ENCODE peak calls at places on chromosomes 4 and X, in seven cellular contexts. P, F, Y, I, D, L and R are unnamed samples. For H3K4me1, the result is how much of the 10 kb centered on the place peaks cover.

GRCh38 chrX:2863646-2864045 is 34.9 kb downstream of the GYG2 start:
- DNase-seq in P (no peak), F (no peak), Y (no peak), I (no peak), D (no peak), L (no peak), R (no peak)

GRCh38 chrX:1035206-1035605 is 177.2 kb downstream of the CRLF2 start:
- DNase-seq in P (no peak), F (no peak), Y (no peak), I (peak), D (no peak), L (no peak), R (no peak)

GRCh38 chr4:26296021-26296420 is 24.8 kb upstream of the RBPJ start:
- DNase-seq in P (no peak), F (no peak), Y (no peak), I (no peak), D (no peak), L (no peak), R (no peak)

GRCh38 chrX:129318375-129318774 is 204.9 kb downstream of the SMARCA1 start:
- DNase-seq in P (no peak), F (no peak), Y (no peak), I (no peak), D (no peak), L (no peak), R (no peak)

GRCh38 chr4:154390324-154390723 is 101.3 kb downstream of the DCHS2 start:
- DNase-seq in P (no peak), F (no peak), Y (no peak), I (no peak), D (no peak), L (no peak), R (no peak)

GRCh38 chrX:64205441-64205734 is at the start of gene AMER1:
- DNase-seq in P (peak), F (no peak), Y (peak), I (no peak), D (no peak), L (no peak), R (no peak)

GRCh38 chr4:94389595-94390290 is 47.1 kb upstream of the HPGDS start:
- DNase-seq in P (no peak), F (no peak), Y (no peak), I (no peak), D (no peak), L (no peak), R (no peak)

GRCh38 chr4:10983885-10984284 is 299.3 kb upstream of the CLNK start:
- DNase-seq in P (no peak), F (no peak), Y (no peak), I (no peak), D (no peak), L (no peak), R (no peak)

GRCh38 chr4:175891863-175892262 is 79.8 kb upstream of the GPM6A start:
- DNase-seq in P (no peak), F (peak), Y (no peak), I (no peak), D (no peak), L (peak), R (no peak)

GRCh38 chr4:151743128-151743854 is 17.5 kb downstream of the GATB start:
- DNase-seq in P (no peak), F (no peak), Y (no peak), I (no peak), D (no peak), L (no peak), R (no peak)

GRCh38 chr4:91924625-91925024 is 379.1 kb upstream of the GRID2 start:
- DNase-seq in P (peak), F (no peak), Y (no peak), I (no peak), D (no peak), L (no peak), R (no peak)

GRCh38 chrX:71852182-71852581 is 58.5 kb upstream of the NHSL2 start:
- DNase-seq in P (no peak), F (no peak), Y (no peak), I (no peak), D (no peak), L (no peak), R (no peak)

GRCh38 chr4:132395576-132395975 is 753.5 kb upstream of the PCDH10 start:
- DNase-seq in P (no peak), F (no peak), Y (no peak), I (no peak), D (no peak), L (no peak), R (no peak)

GRCh38 chr4:24853142-24853541 is 57.8 kb downstream of the SOD3 start:
- DNase-seq in P (no peak), F (no peak), Y (no peak), I (no peak), D (no peak), L (no peak), R (no peak)

GRCh38 chr4:7649741-7650531 is 215.2 kb upstream of the PSAPL1 start:
- DNase-seq in P (peak), F (no peak), Y (peak), I (no peak), D (peak), L (no peak), R (no peak)

GRCh38 chr4:106315476-106315967 is 487 bp downstream of the TBCK start:
- DNase-seq in P (no peak), F (no peak), Y (no peak), I (no peak), D (no peak), L (no peak), R (no peak)

GRCh38 chrX:479273-479981 is 92.7 kb upstream of the PPP2R3B start:
- DNase-seq in P (no peak), F (no peak), Y (no peak), I (no peak), D (no peak), L (no peak), R (no peak)

GRCh38 chrX:46913710-46914109 is 1.5 kb downstream of the JADE3 start:
- DNase-seq in P (peak), F (no peak), Y (peak), I (no peak), D (no peak), L (peak), R (no peak)

GRCh38 chr4:113675731-113676707 is 85.5 kb downstream of the CAMK2D start:
- DNase-seq in P (no peak), F (no peak), Y (no peak), I (no peak), D (no peak), L (no peak), R (no peak)

GRCh38 chrX:120372667-120373370 is 10.9 kb downstream of the ATP1B4 start:
- DNase-seq in P (no peak), F (no peak), Y (no peak), I (no peak), D (no peak), L (no peak), R (no peak)

GRCh38 chrX:154061801-154062200 is 35.7 kb downstream of the MECP2 start:
- DNase-seq in P (no peak), F (no peak), Y (no peak), I (no peak), D (no peak), L (no peak), R (no peak)

GRCh38 chr4:20984011-20984836 is 284.0 kb downstream of the PACRGL start:
- DNase-seq in P (peak), F (no peak), Y (peak), I (no peak), D (no peak), L (peak), R (no peak)

GRCh38 chr4:25095756-25096552 is 64.3 kb downstream of the SEPSECS start:
- DNase-seq in P (no peak), F (no peak), Y (no peak), I (peak), D (no peak), L (no peak), R (no peak)

GRCh38 chrX:12973561-12974216 is 1.2 kb upstream of the TMSB4X start:
- DNase-seq in P (no peak), F (no peak), Y (no peak), I (peak), D (peak), L (no peak), R (no peak)

GRCh38 chrX:71214604-71215334 is 8.3 kb upstream of the GJB1 start:
- DNase-seq in P (peak), F (no peak), Y (peak), I (no peak), D (no peak), L (no peak), R (no peak)

GRCh38 chrX:85994228-85994627 is 53.1 kb downstream of the CHM start:
- DNase-seq in P (no peak), F (no peak), Y (no peak), I (no peak), D (no peak), L (no peak), R (no peak)

GRCh38 chrX:70998402-70999027 is 67.6 kb upstream of the SLC7A3 start:
- DNase-seq in P (no peak), F (no peak), Y (no peak), I (no peak), D (no peak), L (peak), R (peak)

GRCh38 chr4:40333921-40334352 is 1.2 kb upstream of the CHRNA9 start:
- DNase-seq in P (no peak), F (no peak), Y (no peak), I (no peak), D (no peak), L (no peak), R (no peak)

GRCh38 chrX:17535229-17535628 is 160.2 kb downstream of the NHS start:
- DNase-seq in P (no peak), F (no peak), Y (peak), I (no peak), D (no peak), L (no peak), R (peak)

GRCh38 chr4:54234497-54235205 is 5.6 kb downstream of the PDGFRA start:
- DNase-seq in P (no peak), F (no peak), Y (no peak), I (peak), D (no peak), L (peak), R (no peak)

GRCh38 chr4:163279713-163280112 is 52.7 kb downstream of the NPY1R start:
- DNase-seq in P (no peak), F (no peak), Y (no peak), I (no peak), D (no peak), L (no peak), R (no peak)

GRCh38 chr4:124435276-124435675 is 277.3 kb downstream of the ANKRD50 start:
- DNase-seq in P (no peak), F (no peak), Y (no peak), I (no peak), D (no peak), L (no peak), R (no peak)

GRCh38 chrX:39678914-39679313 is 418.8 kb downstream of the BCOR start:
- DNase-seq in P (no peak), F (no peak), Y (no peak), I (no peak), D (no peak), L (no peak), R (no peak)

GRCh38 chr4:16860506-16860905 is 37.9 kb downstream of the LDB2 start:
- DNase-seq in P (no peak), F (no peak), Y (no peak), I (no peak), D (no peak), L (no peak), R (no peak)

GRCh38 chrX:24025741-24026402 is 1.1 kb downstream of the KLHL15 start:
- DNase-seq in P (peak), F (no peak), Y (no peak), I (no peak), D (peak), L (no peak), R (no peak)

GRCh38 chr4:138867404-138867803 is 148.2 kb upstream of the NOCT start:
- DNase-seq in P (no peak), F (no peak), Y (no peak), I (no peak), D (no peak), L (no peak), R (no peak)

GRCh38 chr4:138869631-138870030 is 145.9 kb upstream of the NOCT start:
- DNase-seq in P (no peak), F (no peak), Y (no peak), I (no peak), D (no peak), L (no peak), R (no peak)

GRCh38 chr4:138868562-138868961 is 147.0 kb upstream of the NOCT start:
- DNase-seq in P (peak), F (no peak), Y (no peak), I (no peak), D (no peak), L (no peak), R (no peak)

GRCh38 chr4:138869165-138869564 is 146.4 kb upstream of the NOCT start:
- DNase-seq in P (no peak), F (no peak), Y (no peak), I (no peak), D (no peak), L (no peak), R (no peak)

GRCh38 chr4:138870739-138871633 is 144.6 kb upstream of the NOCT start:
- DNase-seq in P (no peak), F (peak), Y (peak), I (peak), D (peak), L (peak), R (peak)
- H3K4me3 ChIP-seq in P (no peak), F (no peak), Y (no peak), I (no peak), D (no peak), L (no peak), R (no peak)

DNA sequence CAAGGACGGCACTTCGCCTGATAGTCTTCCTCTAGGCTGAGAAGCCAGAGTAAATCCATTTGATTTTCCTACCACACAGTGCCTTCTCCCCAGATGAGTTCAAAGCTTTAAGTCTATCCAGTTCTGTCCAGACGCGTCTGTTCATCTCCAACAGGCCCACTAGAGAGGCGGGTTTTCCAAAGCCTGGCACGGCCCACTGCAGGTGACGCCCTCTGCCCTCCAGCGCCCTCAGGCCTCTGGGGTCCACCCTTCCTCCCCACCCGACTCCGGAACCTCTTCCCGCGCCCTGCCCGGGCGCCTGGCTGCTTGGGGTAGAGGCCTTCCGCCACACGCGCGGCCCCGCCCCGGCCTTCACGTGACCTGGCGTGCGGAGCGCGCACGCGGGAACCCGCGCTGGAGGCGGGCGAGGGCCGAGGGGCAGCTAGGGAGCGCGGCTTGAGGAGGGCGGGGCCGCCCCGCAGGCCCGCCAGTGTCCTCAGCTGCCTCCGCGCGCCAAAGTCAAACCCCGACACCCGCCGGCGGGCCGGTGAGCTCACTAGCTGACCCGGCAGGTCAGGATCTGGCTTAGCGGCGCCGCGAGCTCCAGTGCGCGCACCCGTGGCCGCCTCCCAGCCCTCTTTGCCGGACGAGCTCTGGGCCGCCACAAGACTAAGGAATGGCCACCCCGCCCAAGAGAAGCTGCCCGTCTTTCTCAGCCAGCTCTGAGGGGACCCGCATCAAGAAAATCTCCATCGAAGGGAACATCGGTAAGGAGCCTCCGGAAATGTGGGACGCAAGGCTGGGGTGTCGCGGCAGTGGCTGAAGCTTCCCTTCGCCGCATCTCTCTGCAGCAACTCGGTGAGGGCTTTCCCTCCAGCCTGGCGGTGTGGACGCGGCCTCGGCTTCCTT is at the start of gene DCK:
- DNase-seq in P (peak), F (peak), Y (peak), I (peak), D (peak), L (peak), R (peak)
- H3K4me1 ChIP-seq in P (under half), F (under half), Y (under half), I (under half), D (under half), L (under half), R (under half)

GRCh38 chr4:73831569-73831968 is 4.9 kb upstream of the CXCL6 start:
- DNase-seq in P (no peak), F (no peak), Y (no peak), I (no peak), D (no peak), L (no peak), R (no peak)
- H3K27ac ChIP-seq in P (no peak), F (no peak), Y (no peak), I (no peak), D (no peak), L (no peak), R (no peak)

DNA sequence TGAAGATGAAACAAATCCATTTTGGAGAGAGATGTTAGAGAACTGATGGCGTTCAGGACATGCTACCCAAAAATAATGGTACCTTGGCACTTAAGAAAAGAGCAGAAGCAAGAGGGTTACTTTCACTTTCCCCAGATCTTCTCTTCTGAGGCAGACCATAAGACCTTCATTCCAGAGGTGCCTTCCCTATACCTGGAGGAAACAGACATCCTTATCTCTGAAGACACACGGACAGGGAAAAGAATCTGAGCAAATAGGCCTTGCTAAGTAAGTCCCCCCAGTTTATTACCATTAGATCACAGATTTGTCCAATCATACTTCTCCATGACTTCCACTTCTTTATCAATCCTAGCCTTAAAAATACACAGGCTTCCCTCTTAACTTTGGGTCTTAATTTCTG is 2.0 kb upstream of the FGF2 start:
- DNase-seq in P (no peak), F (no peak), Y (no peak), I (no peak), D (no peak), L (no peak), R (no peak)
- H3K4me3 ChIP-seq in P (no peak), F (no peak), Y (no peak), I (no peak), D (no peak), L (no peak), R (no peak)

GRCh38 chr4:81512371-81512770 is 40.7 kb upstream of the RASGEF1B start:
- DNase-seq in P (no peak), F (no peak), Y (no peak), I (no peak), D (no peak), L (no peak), R (no peak)

GRCh38 chr4:81510643-81511189 is 39.0 kb upstream of the RASGEF1B start:
- DNase-seq in P (no peak), F (no peak), Y (no peak), I (no peak), D (no peak), L (no peak), R (no peak)

GRCh38 chr4:81509822-81510221 is 38.1 kb upstream of the RASGEF1B start:
- DNase-seq in P (no peak), F (no peak), Y (no peak), I (no peak), D (no peak), L (no peak), R (no peak)

GRCh38 chr4:81516241-81516640 is 44.5 kb upstream of the RASGEF1B start:
- DNase-seq in P (no peak), F (no peak), Y (no peak), I (no peak), D (no peak), L (no peak), R (no peak)

DNA sequence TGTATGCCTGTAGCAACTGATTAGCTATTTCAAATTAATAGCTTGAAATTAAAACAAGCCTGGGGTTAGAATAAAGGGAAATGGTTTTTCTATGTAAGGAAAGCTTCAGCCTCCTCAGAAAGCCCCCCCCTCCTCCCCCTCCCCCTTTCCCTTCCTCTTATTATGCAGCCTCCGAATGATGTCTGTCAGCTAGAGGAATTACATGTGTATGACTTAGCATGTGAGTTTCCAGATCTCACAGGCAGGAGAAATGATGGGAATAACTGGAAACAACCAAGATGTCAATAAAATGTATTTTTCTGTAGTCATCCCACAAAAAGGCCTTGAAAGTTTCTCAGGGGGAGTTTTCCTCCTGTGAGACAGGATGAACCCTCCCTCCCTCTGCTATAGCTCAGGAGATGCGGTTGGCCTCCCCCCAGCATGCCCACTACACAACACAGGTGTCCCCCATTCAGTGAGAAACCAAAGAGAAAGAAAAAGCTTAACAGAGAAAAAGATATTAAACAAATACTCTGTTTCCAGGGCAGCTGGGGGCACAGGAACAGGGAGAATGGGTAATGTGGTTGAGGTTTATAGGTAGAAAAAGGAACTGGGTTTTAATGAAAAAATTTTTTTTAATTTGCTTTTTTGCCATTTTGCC is 41.4 kb upstream of the RASGEF1B start:
- DNase-seq in P (no peak), F (no peak), Y (no peak), I (no peak), D (no peak), L (peak), R (no peak)
- H3K4me1 ChIP-seq in P (under half), F (under half), Y (under half), I (under half), D (under half), L (under half), R (under half)